ENCODE peak calls at places on chromosomes 11 and 22, in four cellular contexts. One of them, this sample, is unnamed.

GRCh38 chr22:25623310-25623734 is 58.8 kb downstream of the GRK3 start:
- DNase-seq in iris pigment epithelial cell: no peak
- DNase-seq in A172: no peak
- DNase-seq in KBM-7: no peak
- DNase-seq in this sample: no peak

GRCh38 chr22:20211997-20212753 is 55.9 kb downstream of the RTN4R start:
- DNase-seq in iris pigment epithelial cell: peak
- DNase-seq in A172: no peak
- DNase-seq in KBM-7: no peak
- DNase-seq in this sample: peak

GRCh38 chr11:61004841-61005240 is 33.4 kb downstream of the CD6 start:
- DNase-seq in iris pigment epithelial cell: no peak
- DNase-seq in A172: no peak
- DNase-seq in KBM-7: peak
- DNase-seq in this sample: peak

GRCh38 chr11:6737872-6738466 is 33.8 kb downstream of the OR2AG2 start:
- DNase-seq in iris pigment epithelial cell: peak
- DNase-seq in A172: peak
- DNase-seq in KBM-7: peak
- DNase-seq in this sample: peak

GRCh38 chr22:22870577-22871398 is 16.8 kb upstream of the IGLL5 start:
- DNase-seq in iris pigment epithelial cell: no peak
- DNase-seq in A172: no peak
- DNase-seq in KBM-7: peak
- DNase-seq in this sample: peak

GRCh38 chr11:76885390-76886097 is 24.8 kb downstream of the ACER3 start:
- DNase-seq in iris pigment epithelial cell: peak
- DNase-seq in A172: peak
- DNase-seq in KBM-7: peak
- DNase-seq in this sample: no peak

GRCh38 chr11:12215192-12215591 is 104.8 kb downstream of the MICAL2 start:
- DNase-seq in iris pigment epithelial cell: no peak
- DNase-seq in A172: no peak
- DNase-seq in KBM-7: peak
- DNase-seq in this sample: peak

GRCh38 chr22:19625331-19626041 is 88.8 kb upstream of the SEPTIN5 start:
- DNase-seq in iris pigment epithelial cell: no peak
- DNase-seq in A172: no peak
- DNase-seq in KBM-7: no peak
- DNase-seq in this sample: no peak

GRCh38 chr11:62416596-62416995 is 2.2 kb upstream of the SCGB1A1 start:
- DNase-seq in iris pigment epithelial cell: no peak
- DNase-seq in A172: no peak
- DNase-seq in KBM-7: no peak
- DNase-seq in this sample: no peak

GRCh38 chr22:40046126-40046525 is 51.4 kb downstream of the FAM83F start:
- DNase-seq in iris pigment epithelial cell: no peak
- DNase-seq in A172: no peak
- DNase-seq in KBM-7: no peak
- DNase-seq in this sample: peak

GRCh38 chr22:24185001-24185500 is 3.8 kb downstream of the SUSD2 start:
- DNase-seq in iris pigment epithelial cell: no peak
- DNase-seq in A172: no peak
- DNase-seq in KBM-7: no peak
- DNase-seq in this sample: no peak

GRCh38 chr11:121194731-121195596 is 93.9 kb downstream of the TECTA start:
- DNase-seq in iris pigment epithelial cell: peak
- DNase-seq in A172: peak
- DNase-seq in KBM-7: peak
- DNase-seq in this sample: peak

GRCh38 chr11:23856654-23857053 is 640.2 kb upstream of the LUZP2 start:
- DNase-seq in iris pigment epithelial cell: peak
- DNase-seq in A172: no peak
- DNase-seq in KBM-7: no peak
- DNase-seq in this sample: no peak

GRCh38 chr11:46207270-46207669 is 70.2 kb upstream of the CREB3L1 start:
- DNase-seq in iris pigment epithelial cell: no peak
- DNase-seq in A172: no peak
- DNase-seq in KBM-7: no peak
- DNase-seq in this sample: no peak

GRCh38 chr22:44821741-44822425 is 69.5 kb downstream of the ARHGAP8 start:
- DNase-seq in iris pigment epithelial cell: no peak
- DNase-seq in A172: no peak
- DNase-seq in KBM-7: no peak
- DNase-seq in this sample: no peak

GRCh38 chr22:24985824-24986214 is 33.3 kb downstream of the KIAA1671 start:
- DNase-seq in iris pigment epithelial cell: peak
- DNase-seq in A172: peak
- DNase-seq in KBM-7: no peak
- DNase-seq in this sample: no peak

GRCh38 chr11:118290923-118291322 is 13.6 kb upstream of the CD3E start:
- DNase-seq in iris pigment epithelial cell: peak
- DNase-seq in A172: no peak
- DNase-seq in KBM-7: peak
- DNase-seq in this sample: peak

GRCh38 chr22:22043296-22044078 is 60.9 kb upstream of the TOP3B start:
- DNase-seq in iris pigment epithelial cell: no peak
- DNase-seq in A172: no peak
- DNase-seq in KBM-7: no peak
- DNase-seq in this sample: no peak

GRCh38 chr11:6755303-6755952 is 16.3 kb downstream of the OR2AG2 start:
- DNase-seq in iris pigment epithelial cell: peak
- DNase-seq in A172: peak
- DNase-seq in KBM-7: peak
- DNase-seq in this sample: peak

GRCh38 chr11:61414547-61414946 is 15.2 kb downstream of the CPSF7 start:
- DNase-seq in iris pigment epithelial cell: no peak
- DNase-seq in A172: no peak
- DNase-seq in KBM-7: no peak
- DNase-seq in this sample: no peak

GRCh38 chr22:38873469-38874411 is 1.7 kb upstream of the CBX6 start:
- DNase-seq in iris pigment epithelial cell: no peak
- DNase-seq in A172: no peak
- DNase-seq in KBM-7: no peak
- DNase-seq in this sample: no peak

This sample was measured in Kasumi-1.